ENCODE peak calls at places on chromosomes 13 and 19, in six cellular contexts. T is substantia nigra; Q is activated T-helper 1 cell treated with anti-CD3 and anti-CD28 coated beads, Interleukin-2, amount 50 U/mL, for 16 hours; O is stimulated activated CD8-positive, alpha-beta memory T cell treated with anti-CD3 and anti-CD28 coated beads, Interleukin-4, amount 100 ng/mL, for 1 hour; E is iris pigment epithelial cell; A is mesothelial cell of epicardium. J is an unnamed sample.

GRCh38 chr13:21435710-21436151 is 23.4 kb downstream of the ZDHHC20 start:
- DNase-seq in O (peak; percentile 36), Q (peak; percentile 17), E (peak; percentile 94), T (peak; percentile 18), A (no peak), J (peak; percentile 69)

GRCh38 chr13:64078025-64078424 is 2662.4 kb upstream of the PCDH20 start:
- DNase-seq in E (no peak), Q (no peak), O (no peak), A (no peak), T (no peak), J (no peak)

GRCh38 chr13:113005997-113006396 is 37.0 kb downstream of the MCF2L start:
- DNase-seq in A (no peak), Q (no peak), E (no peak), O (no peak), T (no peak), J (no peak)

GRCh38 chr19:45815501-45816216 is 551 bp upstream of the RSPH6A start:
- DNase-seq in A (no peak), O (no peak), Q (no peak), T (no peak), E (no peak), J (no peak)

GRCh38 chr19:42443944-42444398 is 1.2 kb upstream of the CXCL17 start:
- DNase-seq in T (no peak), O (no peak), A (no peak), Q (no peak), E (no peak), J (no peak)

GRCh38 chr19:15249912-15250634 is 17.8 kb upstream of the EPHX3 start:
- DNase-seq in A (no peak), Q (no peak), E (peak; percentile 92), O (no peak), T (no peak), J (peak; percentile 95)

GRCh38 chr13:100394005-100394695 is 194.4 kb downstream of the GGACT start:
- DNase-seq in A (no peak), T (no peak), Q (no peak), O (no peak), E (peak; percentile 91), J (no peak)

GRCh38 chr13:38602261-38602660 is 84.6 kb upstream of the FREM2 start:
- DNase-seq in O (no peak), Q (no peak), T (no peak), A (no peak), E (peak; percentile 48), J (no peak)

GRCh38 chr19:6047256-6047655 is 63.0 kb downstream of the RFX2 start:
- DNase-seq in T (no peak), Q (no peak), E (no peak), A (no peak), O (no peak), J (peak; percentile 29)

GRCh38 chr13:111511805-111512504 is 191.5 kb downstream of the TEX29 start:
- DNase-seq in Q (no peak), E (no peak), O (no peak), A (no peak), T (no peak), J (no peak)

GRCh38 chr19:2171349-2172145 is 7.8 kb downstream of the DOT1L start:
- DNase-seq in A (no peak), E (no peak), O (peak; percentile 59), Q (peak; percentile 41), T (no peak), J (no peak)

GRCh38 chr13:103039183-103039582 is 27.0 kb downstream of the SLC10A2 start:
- DNase-seq in T (no peak), A (no peak), O (no peak), E (no peak), Q (no peak), J (no peak)

GRCh38 chr13:113413898-113414282 is 39.4 kb downstream of the ADPRHL1 start:
- DNase-seq in Q (no peak), O (no peak), T (no peak), E (no peak), A (no peak), J (peak; percentile 71)

GRCh38 chr13:74886496-74886895 is 595.5 kb downstream of the TBC1D4 start:
- DNase-seq in Q (no peak), A (no peak), E (peak; percentile 67), O (no peak), T (no peak), J (no peak)

GRCh38 chr19:12995596-12996541 is 594 bp downstream of the NFIX start:
- DNase-seq in O (no peak), Q (no peak), E (peak; percentile 41), A (no peak), T (peak; percentile 51), J (no peak)

GRCh38 chr13:50226515-50227147 is 211.4 kb downstream of the KCNRG start:
- DNase-seq in O (no peak), T (no peak), Q (no peak), A (no peak), E (no peak), J (no peak)

GRCh38 chr19:33947565-33947964 is 150.9 kb downstream of the KCTD15 start:
- DNase-seq in O (no peak), T (no peak), E (no peak), Q (no peak), A (no peak), J (peak; percentile 7)

GRCh38 chr19:49589391-49589790 is 1.6 kb upstream of the PRR12 start:
- DNase-seq in Q (no peak), E (no peak), O (no peak), T (no peak), A (no peak), J (no peak)

GRCh38 chr13:76016799-76017198 is 380.7 kb downstream of the LMO7 start:
- DNase-seq in E (peak; percentile 64), T (no peak), O (no peak), A (no peak), Q (no peak), J (no peak)

GRCh38 chr19:33279430-33280350 is 22.6 kb downstream of the CEBPA start:
- DNase-seq in E (no peak), A (no peak), Q (no peak), T (no peak), O (no peak), J (no peak)

GRCh38 chr19:43555185-43555770 is 20.0 kb downstream of the XRCC1 start:
- DNase-seq in Q (peak; percentile 73), A (no peak), E (peak; percentile 71), T (peak; percentile 66), O (peak; percentile 68), J (no peak)

GRCh38 chr19:4456843-4457653 is 546 bp downstream of the UBXN6 start:
- DNase-seq in A (peak; percentile 75), Q (no peak), T (peak; percentile 59), O (peak; percentile 13), E (peak; percentile 53), J (no peak)

GRCh38 chr13:24995225-24995804 is 100.6 kb upstream of the PABPC3 start:
- DNase-seq in A (no peak), O (peak; percentile 27), E (peak; percentile 88), Q (no peak), T (peak; percentile 28), J (no peak)

GRCh38 chr13:109151255-109151654 is 521.8 kb downstream of the MYO16 start:
- DNase-seq in A (no peak), O (no peak), E (peak; percentile 61), Q (no peak), T (no peak), J (no peak)

J was measured in tibial artery.